ENCODE peak calls at places on chromosomes 5 and 9, in six cellular contexts. K is choroid plexus epithelial cell, E is MM.1S, Q is upper lobe of left lung, V is cardiac muscle cell, X is Caco-2. D is an unnamed sample.
A peak's percentile ranks its signal among the peaks of the same experiment; 100 is the strongest.

GRCh38 chr9:98168952-98169488 is 23.4 kb downstream of the CORO2A start:
- DNase-seq in E (no peak), X (peak; percentile 58), K (peak; percentile 56), Q (no peak), V (peak; percentile 79), D (peak; percentile 92)

GRCh38 chr5:148524721-148525120 is 129.6 kb downstream of the HTR4 start:
- DNase-seq in E (no peak), V (no peak), X (no peak), Q (no peak), K (no peak), D (no peak)

GRCh38 chr5:175597718-175598117 is 60.2 kb upstream of the HRH2 start:
- DNase-seq in Q (no peak), E (no peak), X (no peak), K (no peak), V (no peak), D (no peak)

GRCh38 chr5:78417026-78417425 is 56.6 kb downstream of the SCAMP1 start:
- DNase-seq in X (no peak), V (peak; percentile 62), E (no peak), K (peak; percentile 12), Q (no peak), D (no peak)

GRCh38 chr9:28212979-28213378 is 639.7 kb upstream of the C9orf72 start:
- DNase-seq in X (no peak), K (peak; percentile 90), E (peak; percentile 68), V (peak; percentile 56), Q (no peak), D (peak; percentile 1)

GRCh38 chr9:133107961-133108793 is 12.9 kb downstream of the RALGDS start:
- DNase-seq in E (no peak), X (no peak), Q (peak; percentile 16), K (no peak), V (no peak), D (no peak)

GRCh38 chr9:114098021-114098659 is 952 bp downstream of the KIF12 start:
- DNase-seq in X (peak; percentile 85), K (no peak), Q (peak; percentile 45), V (no peak), E (no peak), D (no peak)

GRCh38 chr5:130037905-130038304 is 133.6 kb downstream of the CHSY3 start:
- DNase-seq in K (no peak), E (no peak), X (no peak), Q (no peak), V (no peak), D (no peak)

GRCh38 chr5:98768160-98769005 is 5.1 kb upstream of the RGMB start:
- DNase-seq in K (peak; percentile 73), X (peak; percentile 56), V (peak; percentile 71), E (peak; percentile 43), Q (peak; percentile 33), D (peak; percentile 45)

GRCh38 chr5:57231607-57232006 is 57.7 kb downstream of the GPBP1 start:
- DNase-seq in X (no peak), Q (no peak), E (no peak), V (peak; percentile 75), K (peak; percentile 30), D (no peak)

GRCh38 chr9:113687680-113688371 is 188.3 kb upstream of the ZNF618 start:
- DNase-seq in Q (no peak), V (peak; percentile 72), X (no peak), K (peak; percentile 37), E (no peak), D (no peak)

GRCh38 chr5:122484103-122484502 is 172.1 kb downstream of the SNCAIP start:
- DNase-seq in E (no peak), V (no peak), X (no peak), K (no peak), Q (no peak), D (no peak)

GRCh38 chr9:111195779-111196178 is 134.2 kb downstream of the OR2K2 start:
- DNase-seq in Q (no peak), K (no peak), E (no peak), V (peak; percentile 6), X (no peak), D (no peak)

GRCh38 chr5:759111-759741 is 25.3 kb downstream of the ZDHHC11B start:
- DNase-seq in Q (peak; percentile 85), X (peak; percentile 73), E (no peak), K (peak; percentile 21), V (peak; percentile 70), D (no peak)

GRCh38 chr5:133690746-133691145 is 78.4 kb upstream of the FSTL4 start:
- DNase-seq in Q (no peak), V (no peak), X (no peak), E (no peak), K (no peak), D (no peak)

GRCh38 chr9:134056483-134057310 is 11.1 kb downstream of the BRD3 start:
- DNase-seq in E (no peak), K (no peak), X (no peak), Q (no peak), V (no peak), D (no peak)

GRCh38 chr9:14197459-14197858 is 116.5 kb downstream of the NFIB start:
- DNase-seq in X (no peak), E (no peak), K (no peak), Q (no peak), V (no peak), D (no peak)

GRCh38 chr5:9380108-9380507 is 165.8 kb downstream of the SEMA5A start:
- DNase-seq in X (peak; percentile 53), K (peak; percentile 20), V (no peak), Q (no peak), E (no peak), D (no peak)

GRCh38 chr5:139760066-139761056 is 35.2 kb upstream of the PSD2 start:
- DNase-seq in E (no peak), V (no peak), K (peak; percentile 22), Q (no peak), X (no peak), D (no peak)

GRCh38 chr5:175800656-175801081 is 70.7 kb upstream of the CPLX2 start:
- DNase-seq in Q (no peak), X (no peak), E (no peak), V (peak; percentile 57), K (peak; percentile 46), D (no peak)

GRCh38 chr9:90300901-90301688 is 341.5 kb downstream of the DIRAS2 start:
- DNase-seq in X (peak; percentile 61), K (peak; percentile 95), V (peak; percentile 85), E (no peak), Q (no peak), D (no peak)

GRCh38 chr5:156149203-156149602 is 177.8 kb upstream of the SGCD start:
- DNase-seq in X (no peak), K (no peak), E (no peak), Q (no peak), V (peak; percentile 5), D (no peak)

GRCh38 chr5:67058998-67059746 is 137.4 kb downstream of the CD180 start:
- DNase-seq in E (no peak), Q (no peak), X (no peak), V (no peak), K (no peak), D (no peak)

DNA sequence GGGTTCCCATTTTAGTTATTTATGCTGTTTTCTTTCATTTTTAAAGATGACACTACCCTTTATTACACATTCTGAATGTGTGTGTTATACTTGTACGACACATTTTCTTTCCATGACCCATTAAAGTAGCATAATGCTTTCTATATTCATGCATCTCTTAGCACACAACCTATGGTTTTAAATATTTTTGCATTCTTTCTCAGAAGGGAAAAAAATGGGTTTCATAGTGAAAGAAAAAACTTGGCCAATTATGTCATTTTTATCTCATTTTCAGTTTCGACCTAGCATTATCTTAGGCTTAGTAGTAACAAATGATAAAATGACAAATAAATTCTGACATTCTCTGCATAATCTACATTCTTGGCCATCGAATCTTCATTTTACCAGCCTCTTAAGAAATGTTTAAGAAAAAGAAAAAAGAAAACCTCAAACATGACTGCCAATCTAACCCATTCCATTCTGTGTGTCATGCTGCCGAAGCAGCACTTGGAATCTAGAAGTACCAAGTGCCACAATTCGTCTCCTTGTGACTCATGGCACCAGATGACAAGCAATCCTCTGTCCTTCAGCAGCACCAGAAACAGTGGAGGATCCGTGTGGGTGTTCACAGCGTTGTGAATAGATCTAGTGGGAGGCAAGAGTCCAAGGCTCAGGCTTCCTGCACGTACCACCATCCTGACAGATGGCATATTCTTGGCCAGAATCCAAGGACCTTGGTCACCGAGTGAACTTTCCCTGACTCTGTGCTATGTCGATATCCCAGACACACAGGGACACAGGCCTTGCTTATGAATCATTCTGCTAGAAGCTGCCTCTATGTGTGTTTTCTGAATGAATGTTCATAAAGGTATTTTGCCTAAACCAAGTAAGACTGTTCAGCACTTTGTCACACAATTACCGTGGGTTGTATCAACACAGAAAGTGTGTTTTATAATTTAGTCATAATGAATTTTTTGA is 502.7 kb downstream of the NR2F1-AS1 start:
- DNase-seq in X (peak; percentile 45), V (peak; percentile 94), Q (no peak), K (peak; percentile 81), E (peak; percentile 52), D (peak; percentile 60)
- H3K4me3 ChIP-seq in X (no peak overlapping the region), V (no peak overlapping the region), Q (no peak overlapping the region), K (peak overlapping the region; percentile 21), E (peak overlapping the region; percentile 39), D (peak overlapping the region; percentile 1)

DNA sequence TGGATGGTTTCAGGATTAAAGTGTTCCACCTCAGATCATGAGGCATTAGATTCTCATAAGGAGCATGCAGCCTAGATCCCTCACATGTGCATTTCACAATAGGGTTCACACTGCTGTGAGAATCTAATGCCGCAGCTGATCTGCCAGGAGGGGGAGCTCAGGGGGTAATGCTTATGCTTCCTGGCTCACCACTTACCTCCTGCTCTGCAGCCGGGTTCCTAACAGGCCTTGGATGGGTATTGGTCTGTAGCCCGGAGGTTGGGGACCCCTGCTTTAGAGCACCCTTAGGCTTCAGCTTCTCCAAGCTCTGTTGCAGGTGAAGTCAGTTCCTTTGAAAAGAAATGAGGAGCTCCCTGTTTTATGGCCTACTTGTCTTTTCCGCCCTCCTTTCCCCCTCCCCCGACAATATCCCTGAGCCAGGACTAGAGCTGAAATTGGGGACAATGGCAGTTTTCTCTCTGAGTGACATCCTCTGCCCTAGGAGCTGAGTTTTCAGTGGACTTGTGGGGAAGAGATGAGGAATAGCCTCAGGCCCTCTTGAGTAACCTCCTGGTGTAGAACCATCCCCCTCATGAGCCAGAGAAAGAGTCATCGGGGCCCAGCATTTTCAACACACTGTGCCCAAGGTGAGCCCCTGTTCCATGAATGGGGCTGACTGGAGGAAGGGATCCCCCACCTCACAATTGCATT is 16.2 kb upstream of the MAT2B start:
- DNase-seq in V (peak; percentile 74), K (peak; percentile 48), Q (no peak), E (no peak), X (no peak), D (no peak)
- TF ChIP-seq CTCF in V (peak; percentile 57), K (peak; percentile 34), Q (no peak), E (no peak), X (no peak), D (no peak)

GRCh38 chr5:121384359-121384758 is 467.3 kb upstream of the FTMT start:
- DNase-seq in V (no peak), K (no peak), E (no peak), X (no peak), Q (no peak), D (no peak)
- H3K4me3 ChIP-seq in V (no peak overlapping the region), K (no peak overlapping the region), E (no peak overlapping the region), X (no peak overlapping the region), Q (no peak overlapping the region), D (no peak overlapping the region)

DNA sequence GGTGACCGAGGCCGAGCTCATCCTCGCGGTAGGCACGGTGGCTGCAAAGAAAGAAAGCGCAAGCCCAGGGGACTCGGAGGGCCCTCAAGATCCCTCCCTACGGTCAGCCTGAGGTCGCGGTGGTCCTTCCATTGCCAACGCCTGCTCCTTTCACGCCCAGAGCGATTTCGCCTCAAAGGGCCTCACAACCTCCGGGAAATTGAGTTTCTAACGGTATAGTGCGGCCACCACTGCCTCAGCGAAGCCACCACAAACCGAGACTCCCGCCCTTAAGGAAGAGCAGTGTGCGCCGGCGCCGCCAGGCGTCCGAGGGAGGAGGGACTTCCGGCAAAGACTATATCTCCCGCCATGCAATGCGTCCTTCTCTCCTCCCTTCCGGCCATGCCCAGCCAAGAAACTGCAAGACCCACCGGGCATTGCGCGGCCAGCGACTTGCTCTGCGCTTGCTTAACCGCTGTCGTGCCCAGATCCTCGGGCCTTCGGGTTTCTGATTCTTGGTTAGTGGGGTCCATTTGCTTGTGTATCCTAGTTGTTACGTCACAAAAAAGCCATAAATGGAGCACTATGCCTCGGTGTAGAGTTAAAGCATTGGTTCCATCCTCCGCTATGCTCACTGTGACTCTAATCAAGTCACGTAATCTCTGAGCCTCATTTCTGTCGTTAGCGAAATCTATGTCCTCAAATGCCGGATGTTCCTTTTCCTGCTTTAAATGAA is at the start of gene HAUS6:
- DNase-seq in Q (peak; percentile 97), X (peak; percentile 95), K (peak; percentile 99), V (peak; percentile 99), E (peak; percentile 87), D (peak; percentile 99)
- TF ChIP-seq CTCF in Q (peak; percentile 41), X (no peak), K (peak; percentile 63), V (peak; percentile 44), E (no peak), D (peak; percentile 32)

D was measured in GM12865.